ENCODE peak calls at places on chromosomes 7 and 10, in eight cellular contexts. H is ovary, T is heart left ventricle, S is stomach, E is HCT116, Y is IMR-90, W is sigmoid colon, U is right lobe of liver. K is an unnamed sample. For H3K36me3, the result is how much of the 10 kb centered on the place peaks cover.

GRCh38 chr10:792792-793100 is 103.3 kb upstream of the DIP2C start:
- DNase-seq in H (no peak), T (no peak), S (no peak), E (no peak), Y (peak), W (peak), U (no peak), K (no peak)

GRCh38 chr7:148031816-148032215 is 558.8 kb upstream of the C7orf33 start:
- DNase-seq in H (no peak), T (no peak), S (no peak), E (no peak), Y (no peak), W (no peak), U (no peak), K (no peak)

GRCh38 chr7:149692557-149692982 is 80.8 kb downstream of the ZNF467 start:
- DNase-seq in H (no peak), T (no peak), S (no peak), E (no peak), Y (no peak), W (no peak), U (no peak), K (no peak)

GRCh38 chr10:117004627-117005453 is at the start of gene SHTN1:
- DNase-seq in H (peak), T (peak), S (peak), E (peak), Y (peak), W (peak), U (peak), K (peak)

GRCh38 chr10:85105614-85106013 is 777.2 kb downstream of the CCSER2 start:
- DNase-seq in H (no peak), T (no peak), S (no peak), E (peak), Y (no peak), W (no peak), U (peak), K (no peak)

GRCh38 chr7:26357793-26358139 is 66.1 kb downstream of the SNX10 start:
- DNase-seq in H (no peak), T (no peak), S (no peak), E (no peak), Y (no peak), W (no peak), U (no peak), K (no peak)

GRCh38 chr7:101166603-101166908 is 1.2 kb upstream of the VGF start:
- DNase-seq in H (no peak), T (no peak), S (no peak), E (no peak), Y (no peak), W (no peak), U (no peak), K (no peak)

GRCh38 chr7:135147341-135147898 is 452 bp upstream of the TMEM140 start:
- DNase-seq in H (no peak), T (no peak), S (no peak), E (no peak), Y (peak), W (no peak), U (no peak), K (no peak)

GRCh38 chr7:26930201-26930600 is 65.8 kb upstream of the SKAP2 start:
- DNase-seq in H (no peak), T (no peak), S (no peak), E (no peak), Y (no peak), W (no peak), U (no peak), K (no peak)

GRCh38 chr10:78640981-78641646 is 427.7 kb upstream of the ZMIZ1 start:
- DNase-seq in H (no peak), T (no peak), S (no peak), E (no peak), Y (no peak), W (no peak), U (no peak), K (no peak)

GRCh38 chr7:35717013-35717412 is 22.1 kb upstream of the HERPUD2 start:
- DNase-seq in H (no peak), T (no peak), S (no peak), E (no peak), Y (no peak), W (no peak), U (no peak), K (no peak)

GRCh38 chr10:94104316-94105060 is 110.8 kb downstream of the PLCE1 start:
- DNase-seq in H (no peak), T (no peak), S (no peak), E (no peak), Y (peak), W (no peak), U (no peak), K (no peak)

GRCh38 chr7:38448076-38448475 is 174.6 kb upstream of the TARP start:
- DNase-seq in H (no peak), T (no peak), S (no peak), E (no peak), Y (peak), W (no peak), U (no peak), K (no peak)

GRCh38 chr7:127486654-127487053 is 94.1 kb upstream of the ZNF800 start:
- DNase-seq in H (no peak), T (no peak), S (no peak), E (no peak), Y (peak), W (no peak), U (no peak), K (no peak)

GRCh38 chr7:103613655-103614642 is 167.9 kb upstream of the SLC26A5 start:
- DNase-seq in H (no peak), T (no peak), S (no peak), E (no peak), Y (no peak), W (no peak), U (no peak), K (no peak)

GRCh38 chr7:105759670-105760548 is 116.5 kb downstream of the ATXN7L1 start:
- DNase-seq in H (peak), T (peak), S (peak), E (peak), Y (peak), W (peak), U (peak), K (peak)

GRCh38 chr7:47610506-47611044 is 28.7 kb upstream of the TNS3 start:
- DNase-seq in H (no peak), T (no peak), S (no peak), E (no peak), Y (peak), W (no peak), U (peak), K (no peak)

GRCh38 chr10:43076311-43076875 is 476 bp upstream of the RET start:
- DNase-seq in H (no peak), T (no peak), S (no peak), E (no peak), Y (no peak), W (no peak), U (peak), K (no peak)

GRCh38 chr10:102120987-102121738 is 995 bp upstream of the LDB1 start:
- DNase-seq in H (peak), T (peak), S (peak), E (no peak), Y (peak), W (peak), U (peak), K (peak)

GRCh38 chr7:134887523-134887922 is 98.8 kb upstream of the AGBL3 start:
- DNase-seq in H (no peak), T (no peak), S (no peak), E (no peak), Y (no peak), W (no peak), U (no peak), K (no peak)

GRCh38 chr7:155232911-155233702 is 64.6 kb upstream of the INSIG1 start:
- DNase-seq in H (no peak), T (no peak), S (no peak), E (no peak), Y (peak), W (no peak), U (no peak), K (no peak)

GRCh38 chr10:31586708-31587107 is 267.7 kb downstream of the ZEB1 start:
- DNase-seq in H (no peak), T (peak), S (no peak), E (no peak), Y (no peak), W (peak), U (peak), K (no peak)

GRCh38 chr10:95355241-95355779 is 64.5 kb upstream of the PDLIM1 start:
- DNase-seq in H (no peak), T (no peak), S (no peak), E (no peak), Y (no peak), W (no peak), U (no peak), K (no peak)

GRCh38 chr10:61804414-61804813 is 97.1 kb upstream of the ARID5B start:
- DNase-seq in H (no peak), T (no peak), S (no peak), E (no peak), Y (peak), W (no peak), U (no peak), K (no peak)

GRCh38 chr10:48412081-48412480 is 105.6 kb downstream of the MAPK8 start:
- DNase-seq in H (no peak), T (no peak), S (no peak), E (no peak), Y (no peak), W (no peak), U (no peak), K (no peak)
- H3K36me3 ChIP-seq in H (under half), T (under half), S (under half), E (under half), Y (under half), W (under half), U (under half), K (under half)

DNA sequence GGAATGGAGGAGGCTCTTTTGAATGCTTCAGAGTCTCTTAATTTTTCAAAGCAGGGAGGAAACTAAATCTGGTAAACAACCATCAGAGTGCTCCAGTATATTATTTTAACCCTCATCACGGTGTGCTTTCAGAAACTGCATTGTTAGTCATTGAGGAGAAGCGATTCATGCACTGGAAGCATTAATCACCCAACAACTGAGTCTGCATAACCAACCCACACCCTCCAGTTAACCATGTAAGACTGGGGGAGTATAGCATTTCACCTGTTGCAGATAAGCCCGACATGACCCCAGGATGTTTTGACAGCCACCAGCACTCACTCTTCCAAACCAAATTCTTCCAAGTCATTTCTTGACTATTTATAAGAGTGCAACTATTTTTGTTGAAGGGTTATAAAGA is 257.6 kb downstream of the GATA3 start:
- DNase-seq in H (no peak), T (no peak), S (no peak), E (no peak), Y (no peak), W (no peak), U (no peak), K (no peak)
- TF ChIP-seq POLR2A in H (no peak), T (no peak), S (no peak), E (no peak), Y (no peak), W (no peak), U (no peak), K (no peak)

DNA sequence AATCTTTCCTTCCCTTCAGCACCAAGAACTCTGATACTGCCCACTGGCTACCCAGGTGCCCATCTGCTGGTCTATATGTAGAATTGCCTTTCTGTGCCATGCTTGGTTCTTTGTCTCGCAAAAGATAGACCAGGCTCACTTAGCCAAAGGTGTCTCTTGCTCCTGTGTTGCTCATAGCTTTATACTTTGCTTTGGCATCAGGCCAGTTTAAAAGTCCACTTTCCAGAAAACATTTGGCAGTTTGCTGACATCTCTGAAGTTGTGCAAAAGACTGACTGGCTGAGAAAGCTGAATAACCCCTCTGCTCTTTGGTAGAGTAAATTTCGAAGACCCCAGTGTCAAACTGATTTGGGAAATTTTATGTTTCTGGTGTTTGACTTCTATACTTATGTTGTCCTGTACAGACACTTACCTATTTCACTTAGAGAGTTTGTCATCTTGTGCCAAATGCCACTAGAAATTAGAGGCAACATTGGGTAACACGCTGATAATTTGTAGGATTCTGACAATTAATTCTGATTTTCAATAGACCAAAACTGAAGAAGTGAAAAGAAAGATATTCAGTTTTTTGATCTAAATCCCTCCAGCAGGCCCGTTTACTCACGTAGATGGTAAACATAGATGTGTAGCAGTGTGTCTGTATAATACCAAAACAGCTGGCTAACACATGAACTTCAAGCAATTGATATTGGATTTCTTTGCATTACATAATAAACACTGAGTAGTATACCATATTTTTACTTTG is 91.1 kb downstream of the CPED1 start:
- DNase-seq in H (no peak), T (no peak), S (no peak), E (no peak), Y (peak), W (no peak), U (no peak), K (no peak)
- H3K36me3 ChIP-seq in H (under half), T (under half), S (under half), E (under half), Y (under half), W (under half), U (under half), K (under half)

GRCh38 chr7:130877236-130877635 is 143.2 kb upstream of the KLF14 start:
- DNase-seq in H (no peak), T (no peak), S (no peak), E (no peak), Y (peak), W (no peak), U (no peak), K (no peak)
- TF ChIP-seq POLR2A in H (no peak), T (no peak), S (no peak), E (no peak), Y (no peak), W (no peak), U (no peak), K (no peak)

GRCh38 chr10:100155936-100156335 is 29.9 kb downstream of the ERLIN1 start:
- DNase-seq in H (no peak), T (no peak), S (no peak), E (no peak), Y (no peak), W (no peak), U (no peak), K (no peak)

GRCh38 chr10:100158044-100158805 is 27.6 kb downstream of the ERLIN1 start:
- DNase-seq in H (no peak), T (no peak), S (no peak), E (no peak), Y (no peak), W (no peak), U (no peak), K (no peak)

GRCh38 chr10:100153239-100153840 is 32.5 kb downstream of the ERLIN1 start:
- DNase-seq in H (no peak), T (no peak), S (no peak), E (no peak), Y (no peak), W (no peak), U (no peak), K (no peak)

GRCh38 chr10:100151901-100152300 is 33.9 kb downstream of the ERLIN1 start:
- DNase-seq in H (no peak), T (no peak), S (no peak), E (no peak), Y (no peak), W (no peak), U (no peak), K (no peak)

GRCh38 chr10:100157140-100157539 is 28.7 kb downstream of the ERLIN1 start:
- DNase-seq in H (no peak), T (no peak), S (no peak), E (no peak), Y (no peak), W (no peak), U (no peak), K (no peak)
- H3K36me3 ChIP-seq in H (under half), T (under half), S (half or more), E (half or more), Y (under half), W (half or more), U (under half), K (under half)

DNA sequence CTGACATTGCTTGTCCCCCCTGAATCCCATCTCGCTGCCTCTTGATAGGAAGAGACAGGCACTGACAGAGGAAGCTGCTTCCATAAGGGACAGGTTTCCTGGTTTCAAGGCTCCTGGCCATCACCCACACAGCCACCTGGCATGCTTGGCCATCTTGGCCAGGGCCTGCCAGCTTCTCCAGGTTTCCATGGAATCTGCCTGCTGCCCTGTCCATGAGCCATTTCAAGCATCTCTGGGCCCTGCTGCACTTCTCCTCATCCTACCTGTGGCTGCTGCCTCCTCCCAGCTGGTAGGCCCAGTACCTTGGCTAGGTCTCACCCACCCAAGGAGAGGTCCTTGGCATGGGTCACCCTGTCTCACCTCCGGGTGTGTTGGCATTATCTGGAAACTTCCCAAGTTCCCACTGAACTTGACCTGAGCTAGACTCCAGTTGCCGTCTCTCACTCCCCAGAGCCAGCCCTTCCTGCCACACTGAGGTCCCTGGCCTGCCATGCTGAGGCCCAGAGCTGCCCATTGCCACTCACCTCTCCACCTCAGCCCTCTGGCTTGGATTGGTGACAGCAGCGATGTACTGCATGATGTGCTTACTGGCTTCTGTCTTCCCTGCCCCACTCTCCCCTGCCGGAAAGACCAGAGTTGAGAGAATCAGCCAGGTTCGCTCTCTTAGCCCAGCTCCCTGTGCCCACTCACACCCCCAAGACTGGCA is 2.6 kb downstream of the MYO1G start:
- DNase-seq in H (no peak), T (no peak), S (no peak), E (no peak), Y (no peak), W (no peak), U (no peak), K (no peak)
- TF ChIP-seq POLR2A in H (no peak), T (no peak), S (no peak), E (no peak), Y (no peak), W (no peak), U (no peak), K (no peak)

DNA sequence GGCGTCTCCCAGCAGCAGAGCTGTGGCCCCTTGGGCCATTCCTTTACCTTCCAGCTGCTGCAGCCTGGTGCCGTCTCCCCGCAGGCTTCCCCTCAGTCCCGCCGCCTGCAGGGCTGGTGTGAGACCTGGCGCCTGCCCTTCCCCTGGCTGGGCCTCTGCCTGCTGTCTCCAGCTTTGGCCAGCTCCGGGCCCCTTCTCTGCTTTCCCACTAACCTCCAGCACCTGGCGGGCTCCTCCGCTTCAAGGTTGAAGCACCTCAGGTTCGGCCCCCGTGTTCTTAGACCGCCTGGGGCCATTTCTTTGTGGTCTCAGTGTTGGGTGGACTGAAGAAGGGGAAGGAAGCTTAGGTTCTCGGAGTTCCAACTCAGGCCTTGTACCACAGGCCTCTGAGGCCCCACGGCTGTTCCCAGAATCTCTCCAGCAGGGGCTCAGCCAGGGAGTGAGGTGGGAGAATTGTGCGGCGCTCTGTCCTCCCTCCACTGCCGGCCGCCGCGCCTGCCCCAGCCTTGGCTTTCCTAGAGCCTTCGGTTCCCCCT is 30.4 kb downstream of the GBX1 start:
- DNase-seq in H (peak), T (no peak), S (no peak), E (no peak), Y (no peak), W (peak), U (peak), K (no peak)
- H3K36me3 ChIP-seq in H (under half), T (under half), S (half or more), E (under half), Y (half or more), W (half or more), U (under half), K (under half)

GRCh38 chr7:75637854-75638606 is 100.7 kb downstream of the HIP1 start:
- DNase-seq in H (no peak), T (no peak), S (no peak), E (no peak), Y (no peak), W (no peak), U (no peak), K (no peak)

GRCh38 chr7:75642810-75643486 is 95.8 kb downstream of the HIP1 start:
- DNase-seq in H (no peak), T (no peak), S (peak), E (peak), Y (peak), W (no peak), U (peak), K (peak)

GRCh38 chr7:75639893-75640600 is 98.7 kb downstream of the HIP1 start:
- DNase-seq in H (no peak), T (no peak), S (no peak), E (no peak), Y (no peak), W (no peak), U (no peak), K (no peak)

GRCh38 chr7:75638607-75639070 is 100.1 kb downstream of the HIP1 start:
- DNase-seq in H (peak), T (peak), S (peak), E (no peak), Y (peak), W (peak), U (peak), K (peak)

DNA sequence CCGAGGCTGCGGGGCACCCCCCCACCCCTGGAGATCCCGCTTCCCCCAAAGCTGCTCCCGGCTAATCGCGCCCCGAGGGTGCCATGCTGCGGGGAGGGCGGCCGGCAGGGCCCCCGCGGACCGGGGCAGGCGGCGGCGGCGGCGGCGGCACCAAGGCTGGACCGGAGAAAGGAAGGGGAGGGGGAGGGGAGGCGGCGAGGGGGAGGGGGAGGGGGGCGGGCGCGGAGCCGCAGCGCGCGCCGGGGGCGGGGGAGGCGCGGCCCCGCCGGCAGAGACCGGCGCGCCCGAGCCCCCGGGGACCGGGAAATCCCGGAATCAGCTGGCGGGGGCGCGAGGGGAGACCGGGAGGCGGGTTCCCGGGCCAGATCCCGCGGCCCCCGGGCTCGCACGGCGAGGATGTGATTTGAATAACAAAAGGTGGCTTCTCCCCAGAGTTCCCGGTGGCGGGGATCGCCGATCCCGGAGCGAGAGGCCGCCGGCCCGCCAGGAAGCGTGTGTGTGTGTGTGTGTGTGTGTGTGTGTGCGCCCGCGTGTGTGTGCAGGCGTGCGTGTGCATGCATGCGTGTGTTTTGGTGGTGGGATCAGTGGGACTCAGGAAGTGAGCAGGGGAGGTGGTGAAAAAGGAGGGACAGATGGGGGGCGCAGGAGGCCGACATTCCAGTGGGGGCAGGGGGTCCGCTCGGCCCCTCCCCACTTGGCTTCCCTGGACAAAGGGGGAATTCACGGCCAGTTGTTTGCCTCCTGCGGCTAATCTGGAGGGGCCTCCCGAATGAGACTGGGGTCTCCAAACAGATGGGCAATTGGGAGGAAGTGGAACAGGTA is 99.5 kb downstream of the HIP1 start:
- DNase-seq in H (peak), T (peak), S (peak), E (no peak), Y (peak), W (peak), U (peak), K (peak)
- TF ChIP-seq POLR2A in H (peak), T (no peak), S (no peak), E (no peak), Y (no peak), W (no peak), U (no peak), K (no peak)

K was measured in transverse colon.